ENCODE peak calls at places on chromosomes 3 and 15, in eight cellular contexts. X is stomach, M is Peyer's patch, J is uterus, L is H1, F is heart left ventricle, G is A549, Q is endothelial cell of umbilical vein. V is an unnamed sample.

GRCh38 chr15:90031231-90031791 is 30.2 kb downstream of the ZNF710 start:
- DNase-seq in X (no peak), M (peak), J (no peak), L (no peak), F (no peak), G (no peak), Q (no peak), V (no peak)

GRCh38 chr3:143608966-143609365 is 239.3 kb downstream of the SLC9A9 start:
- DNase-seq in X (no peak), M (no peak), J (no peak), L (no peak), F (no peak), G (no peak), Q (no peak), V (no peak)

GRCh38 chr3:107884719-107885460 is 205.9 kb downstream of the CD47 start:
- DNase-seq in X (no peak), M (no peak), J (no peak), L (no peak), F (peak), G (no peak), Q (no peak), V (no peak)

GRCh38 chr3:47239929-47240328 is 42.7 kb downstream of the KIF9 start:
- DNase-seq in X (no peak), M (no peak), J (no peak), L (no peak), F (no peak), G (no peak), Q (no peak), V (no peak)

GRCh38 chr3:54870423-54870822 is 57.4 kb downstream of the LRTM1 start:
- DNase-seq in X (no peak), M (no peak), J (peak), L (no peak), F (no peak), G (peak), Q (no peak), V (no peak)

GRCh38 chr3:179421500-179421899 is 29.8 kb downstream of the GNB4 start:
- DNase-seq in X (no peak), M (no peak), J (no peak), L (no peak), F (peak), G (peak), Q (peak), V (no peak)

GRCh38 chr15:76625267-76625666 is 279.9 kb downstream of the SCAPER start:
- DNase-seq in X (no peak), M (no peak), J (no peak), L (no peak), F (no peak), G (peak), Q (no peak), V (no peak)

GRCh38 chr3:149388714-149389417 is 11.4 kb upstream of the TM4SF1 start:
- DNase-seq in X (no peak), M (no peak), J (no peak), L (no peak), F (no peak), G (peak), Q (no peak), V (no peak)

GRCh38 chr15:40282144-40282869 is 557 bp downstream of the ANKRD63 start:
- DNase-seq in X (peak), M (peak), J (no peak), L (no peak), F (no peak), G (peak), Q (peak), V (no peak)

GRCh38 chr3:170726976-170727661 is 141.2 kb upstream of the SLC7A14 start:
- DNase-seq in X (no peak), M (no peak), J (no peak), L (no peak), F (no peak), G (peak), Q (peak), V (no peak)

GRCh38 chr3:40756500-40756899 is 231.7 kb downstream of the ZNF621 start:
- DNase-seq in X (no peak), M (no peak), J (no peak), L (no peak), F (no peak), G (no peak), Q (no peak), V (no peak)

GRCh38 chr15:93330862-93331544 is 242.0 kb upstream of the RGMA start:
- DNase-seq in X (no peak), M (no peak), J (no peak), L (no peak), F (no peak), G (no peak), Q (no peak), V (no peak)

GRCh38 chr15:92883643-92884458 is 16.3 kb upstream of the CHD2 start:
- DNase-seq in X (no peak), M (no peak), J (no peak), L (no peak), F (no peak), G (peak), Q (peak), V (no peak)

GRCh38 chr3:50519471-50520089 is 16.1 kb upstream of the CACNA2D2 start:
- DNase-seq in X (peak), M (peak), J (peak), L (peak), F (peak), G (peak), Q (peak), V (peak)

GRCh38 chr15:48388017-48388936 is 57.0 kb downstream of the DUT start:
- DNase-seq in X (no peak), M (no peak), J (no peak), L (no peak), F (no peak), G (no peak), Q (no peak), V (no peak)

GRCh38 chr3:46664971-46665762 is 28.3 kb downstream of the ALS2CL start:
- DNase-seq in X (peak), M (no peak), J (no peak), L (no peak), F (peak), G (no peak), Q (no peak), V (no peak)

GRCh38 chr15:89068325-89068784 is 19.9 kb upstream of the ABHD2 start:
- DNase-seq in X (no peak), M (no peak), J (no peak), L (no peak), F (peak), G (peak), Q (no peak), V (no peak)

GRCh38 chr15:31338879-31339557 is 12.4 kb downstream of the KLF13 start:
- DNase-seq in X (no peak), M (peak), J (peak), L (no peak), F (peak), G (peak), Q (peak), V (peak)

GRCh38 chr15:99424131-99424571 is 141.6 kb upstream of the MEF2A start:
- DNase-seq in X (no peak), M (no peak), J (peak), L (no peak), F (no peak), G (no peak), Q (no peak), V (no peak)

GRCh38 chr3:105385868-105386508 is 19.3 kb downstream of the ALCAM start:
- DNase-seq in X (no peak), M (no peak), J (no peak), L (no peak), F (no peak), G (no peak), Q (no peak), V (no peak)

GRCh38 chr3:155211266-155211665 is 82.2 kb downstream of the STRIT1 start:
- DNase-seq in X (no peak), M (no peak), J (no peak), L (no peak), F (no peak), G (no peak), Q (no peak), V (no peak)

GRCh38 chr3:153145454-153145853 is 16.6 kb upstream of the RAP2B start:
- DNase-seq in X (no peak), M (no peak), J (no peak), L (no peak), F (no peak), G (no peak), Q (no peak), V (no peak)

GRCh38 chr15:94480289-94480834 is 249.0 kb downstream of the MCTP2 start:
- DNase-seq in X (no peak), M (no peak), J (no peak), L (no peak), F (no peak), G (no peak), Q (no peak), V (no peak)

GRCh38 chr3:37024820-37025405 is 31.6 kb downstream of the MLH1 start:
- DNase-seq in X (no peak), M (no peak), J (no peak), L (no peak), F (no peak), G (peak), Q (no peak), V (no peak)

GRCh38 chr3:157136647-157137387 is 23.1 kb downstream of the CCNL1 start:
- DNase-seq in X (peak), M (peak), J (no peak), L (no peak), F (no peak), G (no peak), Q (no peak), V (no peak)

GRCh38 chr3:178367817-178368617 is 168.2 kb upstream of the KCNMB2 start:
- DNase-seq in X (no peak), M (no peak), J (no peak), L (no peak), F (peak), G (no peak), Q (peak), V (no peak)

GRCh38 chr3:64575211-64575844 is 112.5 kb downstream of the ADAMTS9 start:
- DNase-seq in X (no peak), M (no peak), J (no peak), L (no peak), F (no peak), G (peak), Q (peak), V (no peak)

GRCh38 chr15:73746883-73747282 is 6.3 kb downstream of the INSYN1 start:
- DNase-seq in X (no peak), M (no peak), J (no peak), L (no peak), F (no peak), G (no peak), Q (no peak), V (no peak)

GRCh38 chr3:58035512-58035867 is 27.3 kb downstream of the FLNB start:
- DNase-seq in X (no peak), M (no peak), J (no peak), L (no peak), F (no peak), G (no peak), Q (no peak), V (no peak)

GRCh38 chr3:137509354-137510045 is 254.6 kb upstream of the SOX14 start:
- DNase-seq in X (no peak), M (no peak), J (no peak), L (no peak), F (no peak), G (no peak), Q (no peak), V (no peak)

GRCh38 chr3:197292083-197293042 is 6.0 kb downstream of the DLG1 start:
- DNase-seq in X (no peak), M (no peak), J (no peak), L (no peak), F (no peak), G (no peak), Q (no peak), V (no peak)

GRCh38 chr3:45976191-45977091 is 19.2 kb downstream of the FYCO1 start:
- DNase-seq in X (no peak), M (no peak), J (no peak), L (no peak), F (no peak), G (no peak), Q (peak), V (no peak)

GRCh38 chr3:185859294-185859972 is 34.6 kb upstream of the IGF2BP2 start:
- DNase-seq in X (no peak), M (no peak), J (no peak), L (no peak), F (no peak), G (no peak), Q (no peak), V (no peak)

GRCh38 chr15:57551717-57552677 is 39.7 kb upstream of the MYZAP start:
- DNase-seq in X (peak), M (no peak), J (no peak), L (peak), F (peak), G (peak), Q (peak), V (no peak)

DNA sequence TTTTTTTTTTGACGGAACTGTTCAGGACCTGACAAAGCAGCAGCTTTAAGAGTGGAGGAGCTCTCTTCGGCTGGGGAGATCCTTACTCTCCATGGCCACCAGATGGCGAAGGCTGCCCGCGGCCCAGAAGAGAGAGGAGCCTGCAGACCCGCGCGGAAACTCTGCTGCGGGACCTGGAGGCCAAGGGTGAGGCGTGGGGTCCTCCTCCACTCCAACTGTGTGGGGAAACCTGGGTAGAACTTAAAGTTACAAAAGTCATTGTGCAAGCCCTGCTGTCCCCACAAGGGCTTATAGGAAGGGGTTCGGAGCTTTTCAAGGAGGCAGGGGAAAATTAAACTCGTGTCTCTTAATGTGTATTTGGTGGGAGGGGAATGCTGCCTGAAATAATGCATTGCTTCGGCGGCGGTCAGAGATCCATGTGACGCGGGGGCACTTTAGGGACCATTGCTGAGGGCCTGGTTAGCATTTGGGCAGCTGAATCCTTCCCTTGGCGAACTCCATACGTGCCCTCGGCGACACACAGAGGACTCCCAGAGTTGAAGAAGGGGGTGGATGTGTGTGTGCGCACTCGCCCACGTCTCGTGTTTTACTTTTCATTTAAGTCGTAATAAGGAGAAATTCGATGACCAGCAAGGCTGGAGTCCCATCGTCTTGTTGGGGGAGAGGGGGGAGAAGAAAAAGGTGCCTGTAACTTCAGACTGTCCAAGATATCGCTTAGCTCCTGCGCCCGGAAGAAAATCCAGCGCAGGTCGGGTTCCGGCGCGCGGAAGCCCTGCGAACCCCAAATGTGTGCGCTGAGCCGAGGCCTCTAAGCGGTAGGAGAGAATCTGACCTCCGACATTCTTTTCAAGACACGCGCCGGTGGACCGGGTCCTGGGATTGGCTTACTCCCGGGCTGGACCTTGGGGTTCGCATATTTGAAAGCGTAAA is 9.7 kb downstream of the EOMES start:
- DNase-seq in X (peak), M (peak), J (peak), L (no peak), F (peak), G (peak), Q (peak), V (peak)
- TF ChIP-seq CTCF in X (no peak), M (peak), J (peak), L (peak), F (peak), G (peak), Q (peak), V (peak)

GRCh38 chr3:48738926-48739616 is 22.1 kb upstream of the IP6K2 start:
- DNase-seq in X (no peak), M (peak), J (peak), L (no peak), F (peak), G (no peak), Q (no peak), V (no peak)
- TF ChIP-seq POLR2A in X (no peak), M (no peak), J (no peak), L (no peak), F (no peak), G (no peak), Q (no peak), V (no peak)

GRCh38 chr3:33047842-33048834 is 48.8 kb downstream of the GLB1 start:
- DNase-seq in X (no peak), M (no peak), J (no peak), L (no peak), F (no peak), G (no peak), Q (no peak), V (no peak)
- H3K4me3 ChIP-seq in X (no peak), M (no peak), J (no peak), L (no peak), F (no peak), G (no peak), Q (no peak), V (no peak)

GRCh38 chr3:5226783-5227182 is 39.3 kb downstream of the EDEM1 start:
- DNase-seq in X (no peak), M (no peak), J (no peak), L (no peak), F (no peak), G (peak), Q (peak), V (no peak)
- TF ChIP-seq CTCF in X (no peak), M (peak), J (no peak), L (no peak), F (peak), G (peak), Q (peak), V (no peak)

GRCh38 chr3:118806423-118806822 is 228.2 kb downstream of the IGSF11 start:
- DNase-seq in X (no peak), M (no peak), J (no peak), L (no peak), F (no peak), G (no peak), Q (no peak), V (no peak)
- TF ChIP-seq POLR2A in X (no peak), M (no peak), J (no peak), L (no peak), F (no peak), G (no peak), Q (no peak), V (no peak)

DNA sequence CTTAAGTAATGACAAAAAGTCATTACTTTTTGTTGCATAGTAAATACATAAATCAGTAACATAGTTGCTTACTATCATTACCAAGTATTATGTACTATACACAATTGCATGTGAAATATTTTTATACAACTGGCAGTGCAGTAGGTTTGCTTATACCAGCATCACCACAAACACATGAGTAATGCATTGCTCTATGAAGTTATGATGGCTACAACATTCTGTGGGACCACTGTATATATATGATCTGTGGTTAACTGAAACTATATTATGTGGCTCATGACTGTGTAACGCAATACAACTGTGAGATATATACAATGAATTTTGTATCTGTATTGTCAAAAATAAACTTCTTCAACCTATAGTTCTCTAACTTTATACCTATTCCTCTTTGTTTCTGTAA is 113.7 kb upstream of the RBMS3 start:
- DNase-seq in X (no peak), M (no peak), J (no peak), L (no peak), F (no peak), G (no peak), Q (no peak), V (no peak)
- H3K4me3 ChIP-seq in X (no peak), M (no peak), J (no peak), L (no peak), F (no peak), G (no peak), Q (no peak), V (no peak)

GRCh38 chr3:100650651-100651611 is 41.5 kb downstream of the ADGRG7 start:
- DNase-seq in X (no peak), M (no peak), J (no peak), L (no peak), F (no peak), G (peak), Q (peak), V (peak)
- TF ChIP-seq CTCF in X (no peak), M (peak), J (no peak), L (no peak), F (no peak), G (no peak), Q (no peak), V (no peak)

GRCh38 chr15:70265466-70265978 is 167.8 kb upstream of the TLE3 start:
- DNase-seq in X (no peak), M (no peak), J (no peak), L (no peak), F (no peak), G (no peak), Q (no peak), V (no peak)

GRCh38 chr15:70267306-70267705 is 169.6 kb upstream of the TLE3 start:
- DNase-seq in X (no peak), M (no peak), J (no peak), L (no peak), F (no peak), G (no peak), Q (no peak), V (no peak)

GRCh38 chr15:70267879-70268278 is 170.2 kb upstream of the TLE3 start:
- DNase-seq in X (no peak), M (no peak), J (no peak), L (no peak), F (no peak), G (no peak), Q (no peak), V (no peak)

GRCh38 chr15:70265986-70266385 is 168.3 kb upstream of the TLE3 start:
- DNase-seq in X (no peak), M (no peak), J (no peak), L (no peak), F (no peak), G (no peak), Q (no peak), V (no peak)

DNA sequence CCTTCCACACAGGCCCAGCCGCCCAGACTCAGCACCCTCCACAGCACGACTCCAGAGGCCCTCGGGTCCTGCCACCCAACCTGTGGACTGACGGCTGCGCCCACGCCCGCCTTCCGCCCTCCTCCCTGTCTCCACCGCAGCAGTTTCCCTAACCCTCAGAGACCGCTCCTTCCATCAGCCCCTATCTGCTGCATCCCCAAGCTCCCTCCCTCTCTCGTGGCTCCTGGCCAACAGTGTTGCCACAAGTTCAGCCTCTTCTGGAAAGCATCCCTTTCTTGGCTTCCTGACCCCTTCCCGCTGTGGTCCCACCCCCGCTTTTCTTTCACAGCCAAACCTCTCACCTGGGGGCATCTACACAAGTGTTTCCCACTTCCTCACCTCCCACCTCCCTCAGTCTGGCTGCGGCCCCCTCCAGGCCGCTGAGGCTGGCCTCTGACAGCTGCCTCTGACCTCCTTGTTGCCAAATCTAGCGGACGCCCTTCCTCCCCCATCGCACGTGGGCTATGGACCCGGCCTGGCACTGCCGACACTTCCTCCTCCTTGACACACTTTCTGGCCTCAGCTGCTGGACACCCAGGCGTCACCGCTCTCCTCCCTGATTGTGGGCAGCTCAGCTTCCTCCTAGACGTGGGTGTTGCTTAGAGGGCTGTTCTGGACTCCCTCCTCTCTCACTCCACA is 168.8 kb upstream of the TLE3 start:
- DNase-seq in X (peak), M (no peak), J (peak), L (no peak), F (peak), G (no peak), Q (no peak), V (peak)
- TF ChIP-seq POLR2A in X (no peak), M (no peak), J (no peak), L (no peak), F (no peak), G (no peak), Q (no peak), V (no peak)

V was measured in tibial nerve.